ENCODE peak calls at places on chromosomes 3 and 15, in seven cellular contexts. R is CD4-positive, CD25-positive, alpha-beta regulatory T cell; P is tibial nerve; Y is CD8-positive, alpha-beta T cell; B is OCI-LY7; G is pancreas; H is cardiac muscle cell. A is an unnamed sample.

GRCh38 chr15:70095387-70096214 is 2.1 kb downstream of the TLE3 start:
- DNase-seq in Y (peak), R (peak), H (peak), B (peak), P (no peak), G (peak), A (no peak)

GRCh38 chr3:113783463-113783862 is 36.6 kb downstream of the ATP6V1A start:
- DNase-seq in Y (no peak), P (no peak), G (no peak), B (no peak), R (no peak), H (peak), A (no peak)

GRCh38 chr3:169283902-169284451 is 379.5 kb downstream of the MECOM start:
- DNase-seq in P (no peak), R (no peak), G (no peak), Y (no peak), H (no peak), B (no peak), A (no peak)

GRCh38 chr3:61562810-61563613 is 1.6 kb downstream of the PTPRG start:
- DNase-seq in R (peak), B (no peak), Y (no peak), H (peak), G (peak), P (no peak), A (no peak)

GRCh38 chr3:101068876-101069606 is 75.8 kb upstream of the ABI3BP start:
- DNase-seq in G (no peak), H (no peak), Y (no peak), R (no peak), P (no peak), B (no peak), A (no peak)

GRCh38 chr15:80695911-80696651 is 971 bp downstream of the ABHD17C start:
- DNase-seq in P (no peak), B (peak), G (peak), Y (peak), R (peak), H (peak), A (no peak)

GRCh38 chr3:78589778-78590177 is 1178.0 kb downstream of the ROBO1 start:
- DNase-seq in P (no peak), H (no peak), R (no peak), Y (no peak), B (no peak), G (no peak), A (no peak)

GRCh38 chr15:81575436-81576123 is 201.6 kb upstream of the TMC3 start:
- DNase-seq in Y (no peak), P (no peak), R (no peak), G (no peak), H (peak), B (no peak), A (no peak)

GRCh38 chr15:100247228-100248225 is 94.2 kb downstream of the ADAMTS17 start:
- DNase-seq in P (no peak), G (no peak), B (no peak), R (no peak), H (no peak), Y (no peak), A (no peak)

GRCh38 chr3:105827959-105828358 is 40.9 kb downstream of the CBLB start:
- DNase-seq in B (no peak), G (no peak), H (peak), R (no peak), P (no peak), Y (no peak), A (no peak)

GRCh38 chr3:122774564-122774963 is 19.1 kb downstream of the HSPBAP1 start:
- DNase-seq in H (peak), R (no peak), B (no peak), P (no peak), G (no peak), Y (no peak), A (no peak)

GRCh38 chr3:146164506-146164905 is 3.5 kb upstream of the PLOD2 start:
- DNase-seq in P (no peak), G (no peak), Y (no peak), H (no peak), R (no peak), B (no peak), A (no peak)

GRCh38 chr15:58472221-58472620 is 40.4 kb downstream of the LIPC start:
- DNase-seq in R (no peak), P (no peak), H (no peak), B (no peak), Y (no peak), G (no peak), A (no peak)

GRCh38 chr15:75849167-75849566 is 5.9 kb downstream of the UBE2Q2 start:
- DNase-seq in G (no peak), P (no peak), Y (no peak), R (no peak), H (no peak), B (no peak), A (no peak)

GRCh38 chr3:58434990-58435389 is 1.4 kb upstream of the PDHB start:
- DNase-seq in Y (no peak), P (peak), B (no peak), R (no peak), H (peak), G (no peak), A (no peak)

GRCh38 chr3:172106989-172107388 is 67.6 kb downstream of the FNDC3B start:
- DNase-seq in H (peak), B (peak), Y (peak), R (peak), G (no peak), P (peak), A (peak)

GRCh38 chr3:139281512-139282196 is 62.2 kb upstream of the MRPS22 start:
- DNase-seq in P (no peak), G (no peak), Y (no peak), B (no peak), R (no peak), H (no peak), A (peak)

GRCh38 chr3:197023241-197023997 is 6.2 kb downstream of the MELTF start:
- DNase-seq in R (peak), B (peak), Y (no peak), P (no peak), H (no peak), G (no peak), A (no peak)

GRCh38 chr15:69806287-69806915 is 291.3 kb downstream of the TLE3 start:
- DNase-seq in G (no peak), Y (peak), R (no peak), B (peak), P (no peak), H (no peak), A (no peak)

GRCh38 chr15:93033434-93034045 is 55.5 kb downstream of the RGMA start:
- DNase-seq in Y (no peak), P (no peak), B (no peak), R (no peak), H (no peak), G (peak), A (no peak)

GRCh38 chr3:129593595-129594339 is 12.7 kb downstream of the PLXND1 start:
- DNase-seq in G (no peak), P (no peak), Y (peak), R (peak), H (no peak), B (peak), A (no peak)

GRCh38 chr3:30343861-30344260 is 262.5 kb upstream of the TGFBR2 start:
- DNase-seq in G (no peak), P (no peak), R (no peak), H (no peak), Y (no peak), B (no peak), A (no peak)

GRCh38 chr3:194195611-194196010 is 59.7 kb downstream of the HES1 start:
- DNase-seq in Y (no peak), R (no peak), H (no peak), B (no peak), G (no peak), P (no peak), A (no peak)

GRCh38 chr3:119418091-119418512 is 45.3 kb downstream of the TMEM39A start:
- DNase-seq in R (no peak), H (peak), Y (no peak), B (no peak), G (no peak), P (no peak), A (no peak)

GRCh38 chr3:14478943-14479550 is 61.1 kb downstream of the GRIP2 start:
- DNase-seq in G (peak), Y (no peak), H (no peak), P (no peak), B (no peak), R (no peak), A (no peak)

GRCh38 chr3:169020371-169020770 is 643.1 kb downstream of the MECOM start:
- DNase-seq in R (no peak), H (no peak), B (no peak), P (no peak), Y (no peak), G (no peak), A (no peak)

GRCh38 chr15:60733196-60733595 is 254.3 kb upstream of the ICE2 start:
- DNase-seq in P (no peak), B (no peak), R (no peak), H (no peak), G (no peak), Y (no peak), A (no peak)

GRCh38 chr3:52244061-52244628 is 1.4 kb upstream of the PPM1M start:
- DNase-seq in B (no peak), P (no peak), Y (peak), G (no peak), R (peak), H (no peak), A (no peak)

GRCh38 chr3:195582947-195583346 is 793 bp downstream of the APOD start:
- DNase-seq in R (no peak), P (no peak), H (no peak), Y (no peak), B (peak), G (no peak), A (no peak)

GRCh38 chr3:36843065-36844051 is 79.0 kb upstream of the DCLK3 start:
- DNase-seq in H (peak), G (no peak), Y (peak), R (peak), P (no peak), B (peak), A (no peak)

GRCh38 chr15:46441294-46442062 is 806.6 kb downstream of the SQOR start:
- DNase-seq in H (no peak), G (no peak), B (no peak), Y (no peak), R (no peak), P (no peak), A (no peak)

GRCh38 chr3:133384331-133385027 is 15.4 kb upstream of the BFSP2 start:
- DNase-seq in Y (no peak), P (peak), G (peak), R (peak), H (peak), B (peak), A (no peak)

GRCh38 chr15:41806291-41807181 is 21.4 kb upstream of the JMJD7 start:
- DNase-seq in R (no peak), Y (no peak), H (no peak), B (no peak), G (peak), P (no peak), A (no peak)

GRCh38 chr3:176872771-176873209 is 324.5 kb downstream of the TBL1XR1 start:
- DNase-seq in H (peak), R (peak), Y (peak), B (peak), P (peak), G (peak), A (peak)

GRCh38 chr15:42457445-42458442 is 33.2 kb downstream of the ZNF106 start:
- DNase-seq in B (peak), R (no peak), Y (no peak), G (peak), P (peak), H (peak), A (no peak)

GRCh38 chr15:69403611-69404010 is 10.5 kb upstream of the KIF23 start:
- DNase-seq in R (no peak), B (no peak), H (peak), Y (no peak), P (no peak), G (no peak), A (no peak)

GRCh38 chr3:96865605-96866004 is 51.2 kb downstream of the EPHA6 start:
- DNase-seq in G (no peak), Y (no peak), B (no peak), P (no peak), H (no peak), R (no peak), A (no peak)

GRCh38 chr3:177446160-177446559 is 248.9 kb upstream of the TBL1XR1 start:
- DNase-seq in Y (no peak), G (no peak), P (no peak), B (no peak), H (no peak), R (no peak), A (peak)

DNA sequence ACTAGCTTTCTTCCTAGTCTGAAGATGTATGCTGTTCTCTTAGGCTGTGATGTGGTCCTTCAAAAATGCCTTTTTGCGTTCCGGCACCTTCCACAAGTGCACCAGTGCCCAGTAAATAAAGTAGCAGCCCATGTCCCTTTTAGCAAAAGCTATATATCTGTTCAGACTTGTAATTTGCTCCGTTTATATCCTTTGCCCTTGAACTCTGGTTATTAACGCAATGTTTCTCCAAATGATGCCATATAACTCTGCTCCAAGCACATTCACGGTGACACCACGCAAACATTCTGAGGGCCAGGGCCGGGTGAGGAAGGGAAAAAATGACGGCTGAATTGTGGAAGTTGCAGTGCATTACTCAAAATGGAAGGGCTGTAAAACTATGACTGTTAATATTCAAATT is 1001.1 kb upstream of the NR2F2 start:
- DNase-seq in P (peak), B (no peak), H (no peak), Y (no peak), R (no peak), G (no peak), A (no peak)
- H3K27ac ChIP-seq in P (peak), B (no peak), H (no peak), Y (no peak), R (no peak), G (no peak), A (no peak)

GRCh38 chr3:73028803-73029202 is 32.2 kb downstream of the PPP4R2 start:
- DNase-seq in R (no peak), B (no peak), H (no peak), Y (no peak), G (no peak), P (no peak), A (no peak)
- H3K27ac ChIP-seq in R (no peak), B (no peak), H (peak), Y (no peak), G (no peak), P (peak), A (peak)

GRCh38 chr3:72100062-72100511 is 315.1 kb upstream of the PROK2 start:
- DNase-seq in H (no peak), R (no peak), B (no peak), G (no peak), P (no peak), Y (no peak), A (no peak)
- H3K27ac ChIP-seq in H (no peak), R (no peak), B (peak), G (peak), P (peak), Y (no peak), A (no peak)

GRCh38 chr15:77993374-77993911 is 84.1 kb downstream of the TBC1D2B start:
- DNase-seq in P (no peak), B (no peak), G (no peak), Y (no peak), R (no peak), H (no peak), A (no peak)
- H3K27ac ChIP-seq in P (peak), B (peak), G (peak), Y (no peak), R (no peak), H (peak), A (peak)

GRCh38 chr3:8813411-8813810 is 44.0 kb upstream of the OXTR start:
- DNase-seq in G (no peak), P (no peak), H (no peak), B (no peak), R (no peak), Y (no peak), A (no peak)
- H3K27ac ChIP-seq in G (no peak), P (no peak), H (no peak), B (no peak), R (no peak), Y (no peak), A (no peak)

GRCh38 chr15:64344651-64345262 is 11.2 kb downstream of the CSNK1G1 start:
- DNase-seq in H (peak), Y (no peak), P (no peak), G (no peak), R (no peak), B (no peak), A (no peak)
- H3K27ac ChIP-seq in H (peak), Y (no peak), P (no peak), G (no peak), R (no peak), B (no peak), A (no peak)

GRCh38 chr3:150106752-150107428 is 136.2 kb upstream of the PFN2 start:
- DNase-seq in Y (no peak), G (no peak), B (no peak), R (no peak), H (peak), P (no peak), A (no peak)
- H3K27ac ChIP-seq in Y (no peak), G (no peak), B (no peak), R (no peak), H (peak), P (no peak), A (no peak)

GRCh38 chr3:48536787-48537186 is 19.8 kb downstream of the PFKFB4 start:
- DNase-seq in H (no peak), R (no peak), G (no peak), B (no peak), Y (no peak), P (no peak), A (no peak)
- H3K27ac ChIP-seq in H (no peak), R (no peak), G (no peak), B (no peak), Y (no peak), P (no peak), A (no peak)